ENCODE peak calls at places on chromosomes 16 and 17, in ten cellular contexts. J is A549, U is lower lobe of right lung, N is pancreas, Z is neural progenitor cell, C is astrocyte of the spinal cord, Q is heart left ventricle, M is fibroblast of pulmonary artery, L is keratinocyte, Y is ovary. T is an unnamed sample.

GRCh38 chr17:39727556-39727955 is 2.8 kb downstream of the MIEN1 start:
- DNase-seq in Q (no peak), U (no peak), C (no peak), M (no peak), L (no peak), N (no peak), Y (no peak), Z (no peak), J (no peak), T (no peak)

GRCh38 chr16:59593256-59593655 is 859.1 kb upstream of the GOT2 start:
- DNase-seq in J (no peak), L (no peak), N (no peak), M (peak), U (no peak), Y (no peak), Z (no peak), Q (no peak), C (peak), T (peak)

GRCh38 chr16:983044-984030 is 1.8 kb downstream of the SOX8 start:
- DNase-seq in Z (peak), J (peak), C (no peak), L (no peak), Y (no peak), Q (no peak), N (no peak), M (no peak), U (no peak), T (no peak)

GRCh38 chr16:4591191-4591590 is 23.5 kb downstream of the UBALD1 start:
- DNase-seq in C (no peak), N (no peak), L (no peak), J (no peak), U (no peak), Q (no peak), Y (no peak), Z (no peak), M (no peak), T (no peak)

GRCh38 chr17:77772461-77772897 is 186.0 kb upstream of the TNRC6C start:
- DNase-seq in C (peak), Z (peak), Q (peak), M (peak), L (no peak), N (peak), J (peak), Y (no peak), U (peak), T (peak)

GRCh38 chr16:7321661-7322060 is 11.0 kb upstream of the RBFOX1 start:
- DNase-seq in J (no peak), Z (no peak), L (no peak), U (no peak), C (no peak), Q (no peak), Y (no peak), M (no peak), N (no peak), T (no peak)

GRCh38 chr17:17935321-17936271 is 36.6 kb downstream of the TOM1L2 start:
- DNase-seq in N (no peak), Q (no peak), Y (no peak), C (peak), M (peak), L (no peak), U (peak), Z (no peak), J (peak), T (peak)

GRCh38 chr16:52545157-52545543 is 1.8 kb downstream of the TOX3 start:
- DNase-seq in C (peak), U (no peak), L (no peak), Q (no peak), Y (no peak), N (no peak), Z (peak), J (no peak), M (no peak), T (no peak)

GRCh38 chr17:83010323-83011200 is 68.8 kb upstream of the METRNL start:
- DNase-seq in Z (no peak), N (no peak), Q (no peak), L (no peak), J (no peak), U (no peak), C (peak), Y (no peak), M (no peak), T (peak)

GRCh38 chr17:71338396-71338795 is 782.4 kb upstream of the SOX9 start:
- DNase-seq in M (peak), C (peak), U (no peak), Q (no peak), L (no peak), J (peak), Z (no peak), N (no peak), Y (no peak), T (peak)

GRCh38 chr17:35618628-35619027 is 31.5 kb downstream of the AP2B1 start:
- DNase-seq in L (no peak), Y (no peak), Q (no peak), Z (no peak), J (no peak), C (no peak), M (no peak), U (no peak), N (no peak), T (no peak)

GRCh38 chr17:11999715-12000114 is 2.4 kb upstream of the ZNF18 start:
- DNase-seq in M (peak), Z (no peak), L (no peak), C (no peak), N (no peak), Y (no peak), J (no peak), U (no peak), Q (no peak), T (no peak)

GRCh38 chr17:41917192-41917591 is 1.6 kb downstream of the ACLY start:
- DNase-seq in N (peak), Z (peak), C (peak), L (no peak), U (no peak), M (peak), Q (no peak), J (peak), Y (no peak), T (peak)

GRCh38 chr16:1533443-1533951 is at the start of gene TMEM204:
- DNase-seq in L (no peak), Y (peak), Q (peak), J (no peak), Z (no peak), N (no peak), M (peak), U (no peak), C (peak), T (peak)

GRCh38 chr17:77076046-77076882 is 64.5 kb upstream of the SEC14L1 start:
- DNase-seq in L (no peak), U (no peak), Y (no peak), J (no peak), C (peak), N (no peak), M (peak), Q (no peak), Z (no peak), T (peak)

GRCh38 chr17:56879280-56879679 is 34.6 kb downstream of the TRIM25 start:
- DNase-seq in Y (no peak), N (no peak), J (no peak), M (no peak), U (no peak), Z (no peak), L (no peak), Q (no peak), C (no peak), T (no peak)

GRCh38 chr17:74525781-74526288 is 5.4 kb downstream of the CD300LB start:
- DNase-seq in C (no peak), J (no peak), Y (no peak), Q (no peak), M (no peak), N (no peak), L (no peak), Z (no peak), U (no peak), T (no peak)

GRCh38 chr17:48625502-48626201 is 506 bp downstream of the HOXB9 start:
- DNase-seq in U (no peak), J (peak), Q (no peak), Y (no peak), M (no peak), C (no peak), Z (peak), N (no peak), L (no peak), T (no peak)

GRCh38 chr17:52419256-52419655 is 260.7 kb upstream of the CA10 start:
- DNase-seq in C (peak), U (no peak), J (peak), Q (no peak), N (peak), M (no peak), Z (no peak), L (no peak), Y (no peak), T (no peak)

GRCh38 chr17:50638851-50639767 is 4.4 kb downstream of the ABCC3 start:
- DNase-seq in L (peak), Q (peak), U (peak), Z (no peak), J (peak), M (peak), Y (peak), C (peak), N (peak), T (peak)

GRCh38 chr17:57444632-57445031 is 188.3 kb downstream of the MSI2 start:
- DNase-seq in U (no peak), Z (peak), M (no peak), Y (no peak), C (no peak), N (no peak), L (no peak), J (no peak), Q (peak), T (no peak)

GRCh38 chr16:67969286-67970039 is 1.0 kb upstream of the SLC12A4 start:
- DNase-seq in Y (peak), Z (peak), N (no peak), M (no peak), J (no peak), Q (no peak), C (peak), U (no peak), L (no peak), T (no peak)

GRCh38 chr17:81365601-81366585 is 29.4 kb upstream of the BAHCC1 start:
- DNase-seq in N (peak), Y (peak), M (peak), Z (no peak), Q (no peak), L (peak), J (no peak), U (peak), C (peak), T (no peak)

GRCh38 chr16:79415983-79416641 is 184.4 kb downstream of the MAF start:
- DNase-seq in M (no peak), L (no peak), U (no peak), Z (no peak), Y (no peak), J (no peak), C (no peak), N (no peak), Q (no peak), T (no peak)

GRCh38 chr17:44878627-44879221 is 20.5 kb downstream of the EFTUD2 start:
- DNase-seq in L (no peak), Z (peak), M (peak), N (no peak), Y (no peak), U (no peak), Q (no peak), J (peak), C (peak), T (peak)

GRCh38 chr17:65698381-65699061 is 137.1 kb upstream of the AXIN2 start:
- DNase-seq in J (peak), L (no peak), U (no peak), Y (no peak), C (peak), Z (peak), N (no peak), M (peak), Q (no peak), T (peak)

GRCh38 chr16:2779978-2780898 is 3.2 kb upstream of the ELOB start:
- DNase-seq in N (no peak), Y (no peak), J (no peak), U (no peak), Z (peak), L (no peak), C (no peak), Q (peak), M (no peak), T (no peak)
- TF ChIP-seq CTCF in N (no peak), Y (no peak), J (no peak), U (no peak), Z (no peak), L (no peak), C (no peak), Q (no peak), M (no peak), T (no peak)

DNA sequence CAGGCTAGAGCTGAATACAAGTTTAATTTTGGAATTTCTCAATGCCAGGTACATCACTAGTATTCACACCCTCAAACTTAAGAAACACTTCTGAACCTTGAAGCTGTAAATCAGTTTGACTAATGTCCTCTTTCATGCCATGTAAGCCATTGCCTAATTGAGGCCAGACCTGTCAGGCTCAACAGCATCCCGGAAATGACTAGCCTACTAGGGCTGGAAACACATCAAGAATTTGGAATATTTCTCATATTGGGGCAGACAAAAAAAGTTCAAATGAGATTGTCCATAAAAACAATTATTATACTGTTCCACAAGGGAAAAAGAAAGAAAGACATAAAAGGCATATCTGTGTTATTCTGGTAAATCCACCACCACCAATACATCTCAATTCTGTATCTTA is 1.7 kb downstream of the USP32 start:
- DNase-seq in Y (no peak), C (peak), U (no peak), Z (no peak), M (peak), Q (no peak), N (no peak), L (peak), J (no peak), T (peak)
- H3K4me3 ChIP-seq in Y (no peak), C (peak), U (peak), Z (peak), M (peak), Q (no peak), N (peak), L (peak), J (peak), T (peak)

GRCh38 chr17:37791434-37791833 is 46.6 kb upstream of the HNF1B start:
- DNase-seq in J (peak), C (no peak), N (peak), L (no peak), Z (peak), Q (no peak), M (peak), Y (no peak), U (no peak), T (peak)
- TF ChIP-seq CTCF in J (peak), C (peak), N (peak), L (peak), Z (peak), Q (peak), M (peak), Y (no peak), U (peak), T (peak)

GRCh38 chr17:79047291-79047920 is 23.4 kb downstream of the C1QTNF1 start:
- DNase-seq in L (no peak), Z (no peak), Q (no peak), N (no peak), C (no peak), J (no peak), M (no peak), U (no peak), Y (peak), T (no peak)

GRCh38 chr17:79044462-79044861 is 20.5 kb downstream of the C1QTNF1 start:
- DNase-seq in L (no peak), Z (no peak), C (no peak), M (no peak), N (no peak), U (no peak), Q (no peak), Y (peak), J (no peak), T (no peak)

GRCh38 chr17:79046501-79047280 is 22.7 kb downstream of the C1QTNF1 start:
- DNase-seq in N (no peak), J (no peak), Y (peak), Q (peak), L (no peak), M (no peak), U (no peak), C (no peak), Z (no peak), T (peak)

GRCh38 chr17:79045001-79045729 is 21.2 kb downstream of the C1QTNF1 start:
- DNase-seq in M (no peak), U (no peak), N (no peak), C (no peak), J (no peak), Y (peak), Q (no peak), Z (no peak), L (no peak), T (no peak)

DNA sequence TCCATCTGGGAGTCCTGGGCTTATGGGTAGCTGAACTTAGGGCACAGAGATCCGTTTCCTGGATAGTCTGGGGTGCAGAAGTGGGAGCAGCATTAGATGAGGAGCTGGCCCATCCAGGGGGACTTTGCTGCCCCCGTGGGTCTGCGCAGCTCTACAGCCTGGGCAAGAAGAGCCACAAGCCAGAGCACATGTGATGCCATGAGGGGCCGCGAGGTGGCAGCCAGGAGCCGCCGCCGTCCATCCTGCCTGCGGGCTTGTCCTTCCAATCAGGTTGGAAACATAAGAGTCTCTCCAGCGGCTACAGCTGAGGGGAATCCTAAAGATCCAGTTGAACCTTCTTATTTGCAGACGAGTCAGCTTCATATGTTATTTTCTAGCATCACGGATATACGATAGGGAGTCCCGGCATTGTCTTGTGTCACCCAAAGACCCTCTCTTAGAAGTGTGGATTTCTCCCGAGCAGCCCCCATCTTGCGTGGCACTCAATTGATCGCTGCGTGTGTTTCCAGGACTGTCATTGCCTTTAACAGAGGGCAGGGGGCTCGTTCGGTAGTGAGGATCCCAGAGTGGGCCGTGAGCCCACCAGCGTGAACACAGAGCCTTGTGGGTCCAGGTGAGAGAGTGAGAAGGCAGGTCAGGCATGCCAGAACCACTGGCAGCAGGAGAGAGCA is 22.0 kb downstream of the C1QTNF1 start:
- DNase-seq in J (peak), Z (peak), Q (peak), L (no peak), U (peak), Y (peak), N (peak), M (peak), C (peak), T (peak)
- H3K4me3 ChIP-seq in J (no peak), Z (no peak), Q (no peak), L (no peak), U (no peak), Y (no peak), N (no peak), M (no peak), C (no peak), T (no peak)

DNA sequence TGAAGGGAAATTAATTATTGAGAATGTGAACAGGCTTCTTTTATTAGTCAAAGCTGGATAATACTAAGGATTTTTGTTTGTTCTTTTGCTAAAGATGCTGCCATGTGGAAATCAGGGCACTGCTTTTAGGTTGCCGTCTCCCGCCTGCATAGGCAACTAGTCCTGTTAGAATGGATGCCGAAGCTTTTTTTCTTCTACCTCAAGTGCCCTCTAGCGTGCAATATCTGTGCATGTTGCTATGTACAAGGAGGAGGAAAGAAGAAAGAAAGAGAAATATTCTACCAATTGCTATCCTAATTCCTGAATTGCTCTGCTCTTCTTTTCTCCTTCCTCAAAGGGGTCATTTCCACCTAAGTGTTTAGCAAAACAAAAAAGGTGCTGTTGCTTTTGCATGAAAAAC is 5.2 kb upstream of the CDH8 start:
- DNase-seq in M (peak), N (no peak), Y (no peak), J (peak), Z (peak), L (no peak), Q (no peak), U (no peak), C (peak), T (peak)
- TF ChIP-seq CTCF in M (peak), N (no peak), Y (no peak), J (peak), Z (peak), L (peak), Q (peak), U (peak), C (peak), T (peak)

GRCh38 chr16:86196687-86197391 is 297.9 kb downstream of the IRF8 start:
- DNase-seq in N (no peak), Z (no peak), C (no peak), U (no peak), Y (no peak), L (no peak), Q (no peak), M (no peak), J (no peak), T (no peak)
- H3K4me3 ChIP-seq in N (no peak), Z (no peak), C (no peak), U (peak), Y (no peak), L (no peak), Q (no peak), M (no peak), J (no peak), T (no peak)

GRCh38 chr16:2777231-2777902 is at the start of gene ELOB:
- DNase-seq in Y (peak), U (peak), N (peak), L (no peak), J (peak), Z (peak), M (peak), C (peak), Q (peak), T (peak)
- TF ChIP-seq CTCF in Y (no peak), U (no peak), N (no peak), L (no peak), J (no peak), Z (no peak), M (no peak), C (no peak), Q (no peak), T (no peak)

GRCh38 chr16:89244754-89245153 is 27.3 kb downstream of the ZNF778 start:
- DNase-seq in Y (no peak), Z (no peak), L (no peak), C (no peak), U (peak), M (no peak), N (no peak), Q (no peak), J (no peak), T (no peak)

GRCh38 chr16:89246903-89247733 is 29.6 kb downstream of the ZNF778 start:
- DNase-seq in J (peak), M (peak), Z (peak), C (peak), N (peak), Q (peak), U (peak), L (peak), Y (peak), T (peak)

GRCh38 chr16:89243664-89244063 is 26.2 kb downstream of the ZNF778 start:
- DNase-seq in M (no peak), L (no peak), Y (no peak), U (peak), N (no peak), J (no peak), C (no peak), Q (no peak), Z (no peak), T (no peak)

GRCh38 chr16:89246383-89246902 is 28.9 kb downstream of the ZNF778 start:
- DNase-seq in Q (no peak), J (no peak), Z (no peak), N (no peak), C (no peak), L (no peak), Y (no peak), M (no peak), U (peak), T (no peak)

DNA sequence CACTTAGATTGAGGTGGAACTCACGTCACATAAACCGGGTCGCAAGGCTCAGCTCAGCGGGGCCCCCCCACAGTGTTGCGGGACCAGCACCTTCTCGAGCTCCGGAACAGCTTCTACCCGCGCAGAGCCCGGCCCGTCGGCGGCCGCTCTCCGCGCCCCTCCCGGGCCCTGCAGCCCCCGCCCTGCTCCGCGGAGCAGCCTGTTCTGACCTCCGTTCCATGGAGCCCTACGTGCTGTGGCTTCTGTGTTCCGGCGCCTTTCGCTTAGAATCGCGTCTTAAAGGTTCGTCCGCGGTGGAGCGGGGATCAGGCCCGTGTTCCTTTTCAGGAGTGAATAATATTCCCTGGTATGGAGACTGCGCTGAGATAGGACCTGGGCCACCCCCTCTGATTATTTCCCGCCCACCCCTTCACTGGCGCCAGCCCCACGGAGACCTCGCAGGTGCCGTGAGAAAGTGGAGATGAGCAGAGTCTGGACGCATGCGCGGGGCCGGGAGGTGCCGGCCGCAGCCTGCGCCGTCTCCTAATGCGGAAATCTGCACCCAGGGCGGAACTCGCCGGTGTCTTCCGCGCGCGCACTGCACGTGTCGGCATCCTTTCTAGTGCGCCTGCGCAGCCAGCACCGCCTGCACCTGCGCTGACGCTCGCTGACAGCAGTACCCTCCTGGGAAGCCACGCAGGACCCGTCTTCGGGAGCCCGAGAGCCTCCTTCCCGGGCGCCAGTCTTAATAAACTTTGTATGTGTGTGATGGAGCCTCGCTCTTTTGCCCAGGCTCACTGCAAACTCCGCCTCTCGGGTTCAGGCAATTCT is 30.9 kb downstream of the ZNF778 start:
- DNase-seq in L (no peak), Z (no peak), C (no peak), J (no peak), Y (peak), N (peak), U (no peak), Q (no peak), M (no peak), T (no peak)
- H3K4me3 ChIP-seq in L (no peak), Z (peak), C (peak), J (peak), Y (peak), N (peak), U (peak), Q (peak), M (peak), T (no peak)